ENCODE peak calls at places on chromosome 21, in nine cellular contexts. H is H9, R is GM12878, F is IMR-90, Z is K562, B is neural progenitor cell, P is fibroblast of lung, S is PC-9, D is hepatocyte. X is an unnamed sample.

GRCh38 chr21:34519013-34519412 is 7.0 kb upstream of the KCNE1 start:
- DNase-seq in P (no peak), Z (no peak), H (no peak), S (no peak), D (no peak), F (no peak), B (no peak), R (no peak), X (no peak)

GRCh38 chr21:44531606-44532128 is 8.3 kb downstream of the KRTAP10-1 start:
- DNase-seq in R (no peak), S (no peak), H (no peak), F (no peak), Z (no peak), B (no peak), D (no peak), P (no peak), X (no peak)

GRCh38 chr21:42570841-42571387 is 57.3 kb downstream of the SLC37A1 start:
- DNase-seq in R (no peak), S (no peak), Z (no peak), H (no peak), F (no peak), D (no peak), P (no peak), B (peak), X (no peak)

GRCh38 chr21:42973309-42973990 is 912 bp upstream of the PKNOX1 start:
- DNase-seq in D (no peak), Z (peak), H (peak), S (no peak), F (no peak), P (no peak), R (no peak), B (no peak), X (no peak)

GRCh38 chr21:25350056-25350455 is 257.2 kb downstream of the MRPL39 start:
- DNase-seq in Z (peak), D (peak), H (peak), R (no peak), B (peak), P (peak), F (peak), S (no peak), X (peak)

GRCh38 chr21:42545745-42546144 is 32.1 kb downstream of the SLC37A1 start:
- DNase-seq in H (no peak), F (no peak), R (no peak), B (no peak), Z (peak), S (no peak), P (no peak), D (no peak), X (no peak)

GRCh38 chr21:17529648-17530047 is 16.8 kb downstream of the CXADR start:
- DNase-seq in P (no peak), R (no peak), F (no peak), Z (no peak), D (no peak), H (no peak), B (no peak), S (no peak), X (no peak)

GRCh38 chr21:42440187-42440792 is 36.6 kb downstream of the UBASH3A start:
- DNase-seq in S (no peak), P (no peak), D (no peak), Z (no peak), B (no peak), F (no peak), R (peak), H (no peak), X (no peak)

GRCh38 chr21:34989337-34990151 is 59.6 kb downstream of the RUNX1 start:
- DNase-seq in B (peak), R (no peak), P (no peak), F (no peak), H (no peak), Z (no peak), S (no peak), D (no peak), X (peak)

GRCh38 chr21:35108887-35109286 is 59.8 kb upstream of the RUNX1 start:
- DNase-seq in Z (no peak), R (no peak), P (no peak), S (no peak), H (no peak), F (no peak), B (no peak), D (no peak), X (no peak)

GRCh38 chr21:16280731-16281130 is 550.9 kb downstream of the USP25 start:
- DNase-seq in B (no peak), R (no peak), Z (no peak), H (no peak), D (no peak), F (no peak), P (peak), S (no peak), X (peak)

GRCh38 chr21:42818328-42818749 is 61.0 kb downstream of the WDR4 start:
- DNase-seq in B (peak), R (no peak), H (peak), P (peak), S (peak), Z (peak), F (peak), D (peak), X (peak)

GRCh38 chr21:34807146-34807880 is 138.5 kb downstream of the CLIC6 start:
- DNase-seq in B (no peak), F (peak), H (no peak), S (peak), R (no peak), D (peak), P (peak), Z (no peak), X (peak)

GRCh38 chr21:17727361-17727760 is 91.8 kb downstream of the C21orf91 start:
- DNase-seq in S (no peak), Z (no peak), F (no peak), P (no peak), D (no peak), R (no peak), B (no peak), H (no peak), X (no peak)

GRCh38 chr21:15063081-15063820 is 1.5 kb downstream of the NRIP1 start:
- DNase-seq in D (peak), P (no peak), R (no peak), B (peak), F (peak), S (peak), H (no peak), Z (peak), X (peak)

GRCh38 chr21:43794857-43795256 is 5.5 kb downstream of the RRP1 start:
- DNase-seq in B (no peak), H (no peak), S (no peak), D (no peak), Z (no peak), R (no peak), P (no peak), F (no peak), X (no peak)

GRCh38 chr21:43289442-43289841 is 120.6 kb downstream of the CRYAA start:
- DNase-seq in S (no peak), R (no peak), B (no peak), H (no peak), D (no peak), F (no peak), Z (no peak), P (no peak), X (no peak)

GRCh38 chr21:15062566-15062965 is 2.2 kb downstream of the NRIP1 start:
- DNase-seq in P (peak), F (no peak), D (no peak), H (no peak), B (no peak), R (no peak), Z (peak), S (no peak), X (peak)

GRCh38 chr21:29168874-29169273 is 38.4 kb downstream of the MAP3K7CL start:
- DNase-seq in D (no peak), Z (no peak), H (no peak), P (no peak), F (no peak), S (peak), R (no peak), B (no peak), X (no peak)

GRCh38 chr21:17472167-17472566 is 40.7 kb upstream of the CXADR start:
- DNase-seq in D (no peak), R (no peak), H (no peak), F (no peak), P (no peak), B (no peak), Z (no peak), S (no peak), X (no peak)

GRCh38 chr21:30958737-30959136 is 77.4 kb upstream of the KRTAP11-1 start:
- DNase-seq in H (no peak), P (no peak), R (no peak), B (no peak), D (no peak), F (no peak), S (no peak), Z (no peak), X (no peak)

GRCh38 chr21:15731243-15731613 is 1.4 kb downstream of the USP25 start:
- DNase-seq in D (no peak), S (peak), Z (peak), F (no peak), P (peak), R (no peak), B (no peak), H (no peak), X (peak)

GRCh38 chr21:34625194-34625593 is 10.3 kb upstream of the RCAN1 start:
- DNase-seq in P (no peak), D (no peak), Z (no peak), R (no peak), S (no peak), B (no peak), F (no peak), H (no peak), X (no peak)

GRCh38 chr21:29737188-29737587 is 202.6 kb downstream of the GRIK1 start:
- DNase-seq in P (peak), S (no peak), R (no peak), F (no peak), B (no peak), Z (peak), D (no peak), H (no peak), X (no peak)

GRCh38 chr21:44375281-44375651 is 21.8 kb downstream of the TRPM2 start:
- DNase-seq in P (no peak), S (no peak), B (no peak), H (no peak), D (no peak), Z (no peak), R (no peak), F (no peak), X (no peak)

GRCh38 chr21:42198949-42199348 is 20.0 kb upstream of the ABCG1 start:
- DNase-seq in P (no peak), F (no peak), B (no peak), Z (no peak), D (no peak), R (no peak), H (no peak), S (no peak), X (no peak)

GRCh38 chr21:32122082-32122481 is 156.8 kb downstream of the MIS18A start:
- DNase-seq in B (no peak), R (no peak), D (no peak), P (no peak), S (no peak), F (no peak), H (no peak), Z (no peak), X (no peak)

GRCh38 chr21:18549214-18549905 is 145.8 kb upstream of the TMPRSS15 start:
- DNase-seq in S (no peak), R (no peak), P (no peak), H (no peak), D (no peak), F (no peak), Z (no peak), B (no peak), X (no peak)

GRCh38 chr21:17371470-17371869 is 141.4 kb upstream of the CXADR start:
- DNase-seq in R (no peak), B (no peak), F (peak), S (no peak), H (no peak), D (no peak), Z (no peak), P (peak), X (peak)

GRCh38 chr21:42722808-42723470 is 69.5 kb downstream of the PDE9A start:
- DNase-seq in D (no peak), F (no peak), B (no peak), P (no peak), H (no peak), S (no peak), Z (no peak), R (no peak), X (no peak)

GRCh38 chr21:43343992-43344886 is 82.7 kb downstream of the SIK1 start:
- DNase-seq in P (no peak), H (no peak), B (no peak), R (no peak), F (no peak), D (peak), S (no peak), Z (no peak), X (no peak)

GRCh38 chr21:43864806-43865470 is at the start of gene AGPAT3:
- DNase-seq in H (no peak), P (no peak), Z (peak), B (peak), R (no peak), D (peak), F (no peak), S (no peak), X (peak)

GRCh38 chr21:43985690-43986251 is 26.3 kb upstream of the TRAPPC10 start:
- DNase-seq in H (peak), B (peak), Z (peak), P (no peak), R (no peak), D (no peak), S (no peak), F (no peak), X (no peak)

GRCh38 chr21:16193758-16194606 is 464.2 kb downstream of the USP25 start:
- DNase-seq in Z (no peak), F (peak), B (peak), S (no peak), H (peak), P (peak), D (peak), R (no peak), X (peak)

GRCh38 chr21:31543191-31543590 is 116.3 kb upstream of the SOD1 start:
- DNase-seq in Z (no peak), R (no peak), F (peak), D (no peak), P (peak), H (no peak), B (no peak), S (no peak), X (no peak)

GRCh38 chr21:14900611-14901010 is 164.2 kb downstream of the NRIP1 start:
- DNase-seq in P (peak), S (no peak), R (no peak), Z (no peak), F (peak), D (no peak), B (no peak), H (no peak), X (peak)

GRCh38 chr21:36466061-36466511 is 13.8 kb downstream of the CLDN14 start:
- DNase-seq in S (no peak), B (no peak), R (no peak), D (no peak), P (no peak), H (no peak), Z (no peak), F (peak), X (no peak)
- H2AFZ ChIP-seq in S (no peak), B (no peak), R (no peak), D (no peak), P (no peak), H (no peak), Z (no peak), F (no peak), X (no peak)

GRCh38 chr21:26847951-26848350 is 2.7 kb upstream of the ADAMTS1 start:
- DNase-seq in H (no peak), R (no peak), D (no peak), P (no peak), Z (no peak), B (no peak), F (no peak), S (no peak), X (no peak)

GRCh38 chr21:26849428-26850115 is 4.4 kb upstream of the ADAMTS1 start:
- DNase-seq in Z (peak), P (peak), F (peak), B (peak), R (no peak), H (no peak), S (no peak), D (peak), X (peak)

GRCh38 chr21:26850116-26850643 is 5.0 kb upstream of the ADAMTS1 start:
- DNase-seq in D (peak), F (peak), B (peak), H (no peak), S (no peak), P (peak), R (peak), Z (peak), X (peak)

GRCh38 chr21:26852422-26852821 is 7.2 kb upstream of the ADAMTS1 start:
- DNase-seq in F (no peak), R (no peak), P (no peak), Z (no peak), H (no peak), B (peak), S (no peak), D (no peak), X (no peak)

DNA sequence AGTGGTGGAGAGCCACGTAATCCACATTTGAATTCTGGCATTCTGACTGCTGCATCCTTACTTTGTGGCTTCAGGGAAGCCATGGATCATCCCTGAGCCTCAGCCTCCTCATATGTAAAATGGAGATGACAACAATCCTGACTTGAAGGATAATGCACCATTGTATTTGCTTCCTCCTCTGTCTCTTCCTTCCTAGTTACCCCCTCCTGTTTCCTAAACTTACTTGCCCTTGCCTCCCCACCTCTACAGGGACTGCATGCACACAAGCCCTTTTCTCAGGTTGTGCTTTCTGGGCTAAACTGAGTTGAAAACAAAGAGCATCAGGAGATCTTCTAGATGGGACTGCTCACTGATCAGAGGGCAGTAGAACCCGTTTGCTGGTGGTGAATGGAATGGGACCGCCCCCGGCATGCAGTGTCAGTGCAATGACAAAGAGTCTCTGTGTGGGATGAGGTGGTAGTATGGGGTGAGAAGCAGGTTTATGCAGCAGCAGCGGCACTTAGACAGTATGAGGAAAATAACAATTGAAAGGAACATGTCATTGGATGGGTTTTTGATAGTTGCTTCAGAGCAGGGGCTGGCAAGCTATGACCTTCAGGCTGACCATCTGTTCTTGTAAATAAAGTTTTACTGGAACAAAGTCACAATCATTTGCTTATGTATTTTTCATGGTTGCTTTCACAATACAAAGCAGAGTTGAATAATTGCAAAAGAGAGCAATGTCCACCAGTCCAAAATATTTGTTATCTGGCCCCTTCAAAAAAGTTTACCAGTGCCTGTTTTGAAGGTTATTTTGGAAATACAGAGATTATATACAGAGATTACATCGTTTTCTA is 6.1 kb upstream of the ADAMTS1 start:
- DNase-seq in F (no peak), D (no peak), P (peak), R (no peak), B (no peak), S (no peak), H (no peak), Z (no peak), X (no peak)
- H2AFZ ChIP-seq in F (peak), D (no peak), P (no peak), R (no peak), B (no peak), S (no peak), H (no peak), Z (no peak), X (peak)

GRCh38 chr21:45839274-45839673 is 142.3 kb upstream of the COL6A1 start:
- DNase-seq in P (no peak), R (no peak), D (no peak), H (no peak), F (peak), S (no peak), B (no peak), Z (no peak), X (peak)
- H2AFZ ChIP-seq in P (no peak), R (no peak), D (no peak), H (no peak), F (no peak), S (no peak), B (no peak), Z (no peak), X (no peak)

GRCh38 chr21:23579573-23579972 is 2027.7 kb downstream of the MRPL39 start:
- DNase-seq in F (no peak), Z (no peak), H (no peak), D (no peak), P (no peak), S (no peak), R (no peak), B (no peak), X (no peak)
- H2AFZ ChIP-seq in F (no peak), Z (no peak), H (no peak), D (no peak), P (no peak), S (no peak), R (no peak), B (no peak), X (no peak)

GRCh38 chr21:36584980-36585940 is 105.3 kb upstream of the CLDN14 start:
- DNase-seq in B (no peak), D (no peak), H (no peak), F (no peak), R (no peak), S (no peak), Z (peak), P (no peak), X (no peak)
- H2AFZ ChIP-seq in B (no peak), D (no peak), H (no peak), F (no peak), R (no peak), S (no peak), Z (no peak), P (no peak), X (no peak)

DNA sequence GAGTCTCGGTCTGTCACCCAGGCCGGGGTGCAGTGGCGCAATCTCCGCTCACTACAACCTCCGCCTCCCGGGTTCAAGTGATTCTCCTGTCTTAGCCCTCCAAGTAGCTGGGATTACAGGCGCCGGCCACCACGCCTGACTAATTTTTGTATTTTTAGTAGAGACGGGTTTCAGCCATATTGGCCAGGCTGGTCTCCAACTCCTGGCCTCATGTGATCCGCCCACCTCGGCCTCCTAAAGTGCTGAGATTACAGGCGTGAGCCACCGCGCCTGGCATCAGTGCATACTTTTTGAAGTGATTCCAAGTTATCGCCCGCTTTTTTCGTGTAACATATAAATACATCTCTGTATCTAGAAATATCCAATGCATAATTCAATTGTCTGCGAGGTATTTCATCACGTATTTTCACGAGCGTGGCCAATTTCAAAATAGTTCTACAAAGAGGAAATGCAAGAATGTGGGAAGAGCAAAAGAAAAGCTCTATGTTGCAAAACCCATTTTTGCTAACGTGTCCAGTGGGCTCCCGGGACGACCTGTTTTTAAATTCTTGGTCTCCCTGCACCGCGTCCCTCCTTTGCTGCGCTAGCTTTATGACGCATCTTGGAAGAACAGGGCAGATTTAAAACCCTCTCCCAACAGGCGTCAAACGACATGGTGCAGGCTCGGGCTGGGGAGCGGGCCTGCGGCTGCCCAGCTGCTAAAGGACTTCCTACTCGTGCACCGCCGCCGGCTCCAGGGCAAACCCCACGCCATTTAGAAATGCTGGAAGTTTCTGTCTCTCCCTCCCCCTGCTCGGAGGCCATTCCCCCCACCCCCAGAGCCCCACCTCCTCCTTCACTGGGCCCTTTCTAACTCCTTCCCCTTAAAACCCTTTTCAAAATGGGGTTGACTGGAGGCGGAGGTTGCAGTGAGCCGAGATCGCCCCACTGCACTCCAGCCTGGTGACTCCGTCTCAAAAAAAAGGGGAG is 918 bp upstream of the IFNGR2 start:
- DNase-seq in H (peak), Z (no peak), R (no peak), S (no peak), F (peak), P (peak), D (peak), B (peak), X (peak)
- H2AFZ ChIP-seq in H (no peak), Z (peak), R (peak), S (no peak), F (peak), P (peak), D (peak), B (peak), X (peak)

DNA sequence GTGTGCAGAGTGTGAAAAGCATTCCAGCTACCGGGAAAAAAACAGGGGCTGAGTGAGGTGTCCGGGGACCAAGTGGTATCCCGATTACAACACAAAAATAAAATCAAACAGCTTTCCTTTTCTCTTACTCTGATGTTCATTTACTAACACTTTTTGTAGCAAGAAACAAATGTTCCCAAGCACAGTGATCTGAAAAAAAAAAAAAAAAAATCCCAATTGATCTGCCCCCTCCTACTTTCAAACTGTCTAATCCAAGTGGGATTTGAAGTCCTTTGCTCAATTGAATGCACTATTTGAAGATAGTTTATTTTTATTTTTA is 1.3 kb downstream of the BACE2 start:
- DNase-seq in Z (no peak), B (no peak), D (no peak), H (no peak), F (no peak), P (no peak), R (no peak), S (no peak), X (no peak)
- H2AFZ ChIP-seq in Z (no peak), B (no peak), D (peak), H (no peak), F (peak), P (no peak), R (no peak), S (peak), X (peak)